ENCODE peak calls at places on chromosome 11, in four cellular contexts. One of them, this sample, is unnamed.

GRCh38 chr11:23932485-23932898 is 564.4 kb upstream of the LUZP2 start:
- DNase-seq in GM06990: no peak
- DNase-seq in psoas muscle: no peak
- DNase-seq in aorta: no peak
- DNase-seq in this sample: peak; percentile 63

GRCh38 chr11:134978388-134979088 is 566.5 kb upstream of the B3GAT1 start:
- DNase-seq in aorta: no peak
- DNase-seq in GM06990: no peak
- DNase-seq in psoas muscle: no peak
- DNase-seq in this sample: no peak

GRCh38 chr11:61958590-61958989 is 8.4 kb downstream of the BEST1 start:
- DNase-seq in psoas muscle: no peak
- DNase-seq in aorta: no peak
- DNase-seq in GM06990: no peak
- DNase-seq in this sample: no peak

GRCh38 chr11:123111465-123111864 is 49.5 kb upstream of the HSPA8 start:
- DNase-seq in psoas muscle: no peak
- DNase-seq in GM06990: peak; percentile 9
- DNase-seq in aorta: no peak
- DNase-seq in this sample: peak; percentile 81

GRCh38 chr11:20616908-20617307 is 17.5 kb downstream of the SLC6A5 start:
- DNase-seq in GM06990: no peak
- DNase-seq in psoas muscle: no peak
- DNase-seq in aorta: no peak
- DNase-seq in this sample: peak; percentile 32

GRCh38 chr11:126669416-126669815 is 313.9 kb downstream of the ST3GAL4 start:
- DNase-seq in GM06990: no peak
- DNase-seq in psoas muscle: no peak
- DNase-seq in aorta: no peak
- DNase-seq in this sample: no peak

GRCh38 chr11:67071420-67072284 is 15.0 kb downstream of the RHOD start:
- DNase-seq in aorta: peak; percentile 81
- DNase-seq in psoas muscle: peak; percentile 82
- DNase-seq in GM06990: peak; percentile 71
- DNase-seq in this sample: peak; percentile 81

GRCh38 chr11:115765803-115766239 is 261.6 kb upstream of the CADM1 start:
- DNase-seq in GM06990: no peak
- DNase-seq in psoas muscle: no peak
- DNase-seq in aorta: no peak
- DNase-seq in this sample: peak; percentile 18

GRCh38 chr11:73393479-73394415 is 17.5 kb downstream of the RELT start:
- DNase-seq in psoas muscle: peak; percentile 87
- DNase-seq in GM06990: no peak
- DNase-seq in aorta: peak; percentile 80
- DNase-seq in this sample: peak; percentile 89

GRCh38 chr11:12141283-12141682 is 30.9 kb downstream of the MICAL2 start:
- DNase-seq in GM06990: no peak
- DNase-seq in psoas muscle: no peak
- DNase-seq in aorta: no peak
- DNase-seq in this sample: no peak

GRCh38 chr11:40166892-40167291 is 1292.6 kb downstream of the LRRC4C start:
- DNase-seq in psoas muscle: no peak
- DNase-seq in aorta: no peak
- DNase-seq in GM06990: no peak
- DNase-seq in this sample: peak; percentile 3

GRCh38 chr11:121615506-121615905 is 162.7 kb upstream of the SORL1-AS1 start:
- DNase-seq in aorta: no peak
- DNase-seq in psoas muscle: no peak
- DNase-seq in GM06990: no peak
- DNase-seq in this sample: no peak

GRCh38 chr11:35045219-35045819 is 93.7 kb upstream of the CD44 start:
- DNase-seq in GM06990: peak; percentile 32
- DNase-seq in psoas muscle: no peak
- DNase-seq in aorta: peak; percentile 51
- DNase-seq in this sample: no peak

GRCh38 chr11:1356007-1356435 is 33.7 kb upstream of the BRSK2 start:
- DNase-seq in aorta: no peak
- DNase-seq in GM06990: no peak
- DNase-seq in psoas muscle: peak; percentile 14
- DNase-seq in this sample: peak; percentile 66

GRCh38 chr11:71532016-71532610 is 5.0 kb downstream of the KRTAP5-7 start:
- DNase-seq in psoas muscle: no peak
- DNase-seq in GM06990: no peak
- DNase-seq in aorta: no peak
- DNase-seq in this sample: no peak

GRCh38 chr11:57619331-57619730 is 21.8 kb downstream of the SERPING1 start:
- DNase-seq in aorta: no peak
- DNase-seq in GM06990: no peak
- DNase-seq in psoas muscle: no peak
- DNase-seq in this sample: no peak

GRCh38 chr11:96322775-96323642 is 20.0 kb downstream of the MAML2 start:
- DNase-seq in GM06990: no peak
- DNase-seq in psoas muscle: no peak
- DNase-seq in aorta: no peak
- DNase-seq in this sample: no peak

GRCh38 chr11:60700689-60701508 is 1.5 kb downstream of the MS4A8 start:
- DNase-seq in GM06990: no peak
- DNase-seq in psoas muscle: no peak
- DNase-seq in aorta: no peak
- DNase-seq in this sample: peak; percentile 41

GRCh38 chr11:100890779-100891178 is 203.7 kb downstream of the ARHGAP42 start:
- DNase-seq in psoas muscle: no peak
- DNase-seq in GM06990: no peak
- DNase-seq in aorta: no peak
- DNase-seq in this sample: peak; percentile 91

GRCh38 chr11:103534191-103534590 is 425.0 kb downstream of the DYNC2H1 start:
- DNase-seq in aorta: no peak
- DNase-seq in GM06990: no peak
- DNase-seq in psoas muscle: no peak
- DNase-seq in this sample: no peak

GRCh38 chr11:104033134-104033533 is 3.3 kb upstream of the DDI1 start:
- DNase-seq in psoas muscle: no peak
- DNase-seq in GM06990: no peak
- DNase-seq in aorta: no peak
- DNase-seq in this sample: peak; percentile 93

GRCh38 chr11:45288395-45288794 is 2.3 kb upstream of the SYT13 start:
- DNase-seq in aorta: no peak
- DNase-seq in psoas muscle: no peak
- DNase-seq in GM06990: no peak
- DNase-seq in this sample: no peak
- H3K27me3 ChIP-seq in aorta: no peaks in the 10 kb centered on the region
- H3K27me3 ChIP-seq in psoas muscle: peaks cover 85% of the 10 kb centered on the region
- H3K27me3 ChIP-seq in GM06990: peaks cover 3% of the 10 kb centered on the region
- H3K27me3 ChIP-seq in this sample: peaks cover 71% of the 10 kb centered on the region

GRCh38 chr11:16099501-16099900 is 256.8 kb downstream of the SOX6 start:
- DNase-seq in psoas muscle: no peak
- DNase-seq in aorta: no peak
- DNase-seq in GM06990: no peak
- DNase-seq in this sample: no peak

GRCh38 chr11:16095756-16096155 is 260.6 kb downstream of the SOX6 start:
- DNase-seq in aorta: no peak
- DNase-seq in psoas muscle: no peak
- DNase-seq in GM06990: no peak
- DNase-seq in this sample: no peak

GRCh38 chr11:16098827-16099226 is 257.5 kb downstream of the SOX6 start:
- DNase-seq in aorta: no peak
- DNase-seq in GM06990: no peak
- DNase-seq in psoas muscle: no peak
- DNase-seq in this sample: no peak

GRCh38 chr11:16096336-16096735 is 260.0 kb downstream of the SOX6 start:
- DNase-seq in aorta: no peak
- DNase-seq in psoas muscle: no peak
- DNase-seq in GM06990: no peak
- DNase-seq in this sample: peak; percentile 34

GRCh38 chr11:16097543-16097942 is 258.8 kb downstream of the SOX6 start:
- DNase-seq in psoas muscle: no peak
- DNase-seq in aorta: no peak
- DNase-seq in GM06990: no peak
- DNase-seq in this sample: no peak
- H3K27me3 ChIP-seq in psoas muscle: no peaks in the 10 kb centered on the region
- H3K27me3 ChIP-seq in aorta: no peaks in the 10 kb centered on the region
- H3K27me3 ChIP-seq in GM06990: no peaks in the 10 kb centered on the region
- H3K27me3 ChIP-seq in this sample: no peaks in the 10 kb centered on the region

GRCh38 chr11:128708660-128709059 is 14.8 kb downstream of the FLI1 start:
- DNase-seq in aorta: no peak
- DNase-seq in GM06990: no peak
- DNase-seq in psoas muscle: no peak
- DNase-seq in this sample: no peak
- H3K27me3 ChIP-seq in aorta: no peaks in the 10 kb centered on the region
- H3K27me3 ChIP-seq in GM06990: no peaks in the 10 kb centered on the region
- H3K27me3 ChIP-seq in psoas muscle: no peaks in the 10 kb centered on the region
- H3K27me3 ChIP-seq in this sample: peaks cover 72% of the 10 kb centered on the region

GRCh38 chr11:31802609-31802989 is 8.5 kb downstream of the PAX6 start:
- DNase-seq in psoas muscle: no peak
- DNase-seq in aorta: no peak
- DNase-seq in GM06990: no peak
- DNase-seq in this sample: no peak
- H3K27me3 ChIP-seq in psoas muscle: peaks cover 100% of the 10 kb centered on the region
- H3K27me3 ChIP-seq in aorta: no peaks in the 10 kb centered on the region
- H3K27me3 ChIP-seq in GM06990: peaks cover 13% of the 10 kb centered on the region
- H3K27me3 ChIP-seq in this sample: peaks cover 100% of the 10 kb centered on the region

GRCh38 chr11:68325894-68326220 is 13.5 kb downstream of the LRP5 start:
- DNase-seq in GM06990: no peak
- DNase-seq in aorta: no peak
- DNase-seq in psoas muscle: no peak
- DNase-seq in this sample: no peak

GRCh38 chr11:68326334-68327215 is 14.2 kb downstream of the LRP5 start:
- DNase-seq in aorta: no peak
- DNase-seq in psoas muscle: no peak
- DNase-seq in GM06990: no peak
- DNase-seq in this sample: no peak

GRCh38 chr11:68325183-68325893 is 12.9 kb downstream of the LRP5 start:
- DNase-seq in psoas muscle: no peak
- DNase-seq in GM06990: no peak
- DNase-seq in aorta: no peak
- DNase-seq in this sample: no peak

GRCh38 chr11:68324241-68324640 is 11.8 kb downstream of the LRP5 start:
- DNase-seq in aorta: no peak
- DNase-seq in psoas muscle: no peak
- DNase-seq in GM06990: no peak
- DNase-seq in this sample: no peak

DNA sequence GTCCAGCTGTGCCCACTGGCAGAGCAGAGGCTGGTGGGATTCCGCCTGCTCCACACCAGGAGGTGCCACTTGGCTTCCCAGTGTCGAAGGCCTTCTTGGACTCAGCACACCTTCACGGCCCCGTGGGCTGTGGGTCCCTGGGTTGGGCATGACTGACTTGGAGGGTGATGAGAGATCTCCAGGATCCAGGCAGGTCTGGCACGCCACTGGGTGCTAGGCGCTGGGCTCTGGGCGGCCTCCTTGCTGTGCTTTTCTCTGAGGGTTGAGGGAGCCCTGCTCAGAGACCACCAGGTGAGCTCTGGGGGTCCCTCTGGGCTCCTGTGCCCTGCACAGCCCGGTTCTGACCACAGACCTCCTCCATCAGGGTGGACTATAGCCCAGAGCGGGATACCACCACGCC is 12.3 kb downstream of the LRP5 start:
- DNase-seq in aorta: no peak
- DNase-seq in psoas muscle: no peak
- DNase-seq in GM06990: no peak
- DNase-seq in this sample: no peak
- H3K27me3 ChIP-seq in aorta: no peaks in the 10 kb centered on the region
- H3K27me3 ChIP-seq in psoas muscle: no peaks in the 10 kb centered on the region
- H3K27me3 ChIP-seq in GM06990: no peaks in the 10 kb centered on the region
- H3K27me3 ChIP-seq in this sample: no peaks in the 10 kb centered on the region

GRCh38 chr11:93049740-93050139 is 80.3 kb downstream of the MTNR1B start:
- DNase-seq in aorta: no peak
- DNase-seq in psoas muscle: no peak
- DNase-seq in GM06990: no peak
- DNase-seq in this sample: no peak

GRCh38 chr11:93054279-93054678 is 84.8 kb downstream of the MTNR1B start:
- DNase-seq in psoas muscle: no peak
- DNase-seq in aorta: no peak
- DNase-seq in GM06990: no peak
- DNase-seq in this sample: no peak

GRCh38 chr11:93054881-93055280 is 85.4 kb downstream of the MTNR1B start:
- DNase-seq in GM06990: peak; percentile 6
- DNase-seq in psoas muscle: no peak
- DNase-seq in aorta: no peak
- DNase-seq in this sample: no peak

GRCh38 chr11:93051181-93051580 is 81.7 kb downstream of the MTNR1B start:
- DNase-seq in aorta: no peak
- DNase-seq in psoas muscle: no peak
- DNase-seq in GM06990: no peak
- DNase-seq in this sample: no peak

GRCh38 chr11:93053864-93054263 is 84.4 kb downstream of the MTNR1B start:
- DNase-seq in psoas muscle: no peak
- DNase-seq in GM06990: no peak
- DNase-seq in aorta: no peak
- DNase-seq in this sample: no peak
- H3K27me3 ChIP-seq in psoas muscle: no peaks in the 10 kb centered on the region
- H3K27me3 ChIP-seq in GM06990: no peaks in the 10 kb centered on the region
- H3K27me3 ChIP-seq in aorta: no peaks in the 10 kb centered on the region
- H3K27me3 ChIP-seq in this sample: peaks cover 31% of the 10 kb centered on the region

DNA sequence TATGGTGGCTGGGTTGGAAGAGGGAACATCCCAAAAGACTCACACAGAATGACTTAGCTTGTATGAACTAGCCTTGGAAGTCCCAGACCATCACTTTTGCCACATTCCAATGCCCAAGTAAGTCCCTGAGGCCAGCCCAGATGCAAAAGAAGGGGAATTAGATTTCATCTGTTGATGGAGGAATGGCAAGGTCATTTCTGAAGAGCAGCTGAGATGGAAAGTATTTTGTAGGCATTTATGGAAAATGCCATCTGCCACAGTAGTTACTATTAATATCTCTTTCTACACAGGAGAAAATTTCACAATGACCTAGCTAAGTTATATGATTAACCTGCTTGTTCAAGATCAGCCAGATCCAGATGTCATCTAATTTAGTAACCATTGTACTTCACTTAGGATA is 58.8 kb downstream of the ENDOD1 start:
- DNase-seq in psoas muscle: no peak
- DNase-seq in aorta: no peak
- DNase-seq in GM06990: no peak
- DNase-seq in this sample: no peak
- H3K27me3 ChIP-seq in psoas muscle: no peaks in the 10 kb centered on the region
- H3K27me3 ChIP-seq in aorta: no peaks in the 10 kb centered on the region
- H3K27me3 ChIP-seq in GM06990: no peaks in the 10 kb centered on the region
- H3K27me3 ChIP-seq in this sample: peaks cover 17% of the 10 kb centered on the region

GRCh38 chr11:45583981-45584380 is 81.4 kb downstream of the CHST1 start:
- DNase-seq in psoas muscle: no peak
- DNase-seq in GM06990: no peak
- DNase-seq in aorta: no peak
- DNase-seq in this sample: no peak
- H3K27me3 ChIP-seq in psoas muscle: peaks cover 36% of the 10 kb centered on the region
- H3K27me3 ChIP-seq in GM06990: no peaks in the 10 kb centered on the region
- H3K27me3 ChIP-seq in aorta: no peaks in the 10 kb centered on the region
- H3K27me3 ChIP-seq in this sample: peaks cover 50% of the 10 kb centered on the region